ENCODE peak calls at places on chromosomes 3 and 15, in four cellular contexts. E is SK-N-SH, Z is HepG2, C is GM12878. U is an unnamed sample.

GRCh38 chr3:46146021-46146420 is 62.1 kb downstream of the CCR1 start:
- DNase-seq in C (no peak), Z (no peak), E (no peak), U (no peak)

GRCh38 chr3:25663324-25664065 is 1.2 kb downstream of the TOP2B start:
- DNase-seq in Z (peak), C (no peak), E (peak), U (peak)

GRCh38 chr15:20665653-20666052 is 124.1 kb upstream of the GOLGA6L6 start:
- DNase-seq in E (no peak), C (no peak), Z (no peak), U (no peak)

GRCh38 chr3:98657429-98657828 is 64.0 kb upstream of the CPOX start:
- DNase-seq in Z (no peak), C (no peak), E (peak), U (no peak)

GRCh38 chr15:83108266-83109219 is 1.1 kb downstream of the TM6SF1 start:
- DNase-seq in Z (no peak), E (peak), C (peak), U (no peak)

GRCh38 chr15:80384442-80384841 is 19.7 kb upstream of the ARNT2 start:
- DNase-seq in Z (no peak), C (no peak), E (peak), U (no peak)

GRCh38 chr3:127735767-127736693 is 63.3 kb downstream of the ABTB1 start:
- DNase-seq in C (peak), E (no peak), Z (no peak), U (peak)

GRCh38 chr15:32778391-32779176 is 60.8 kb downstream of the GREM1 start:
- DNase-seq in C (no peak), Z (no peak), E (no peak), U (no peak)

GRCh38 chr3:131072845-131073244 is 46.2 kb downstream of the NEK11 start:
- DNase-seq in E (no peak), Z (no peak), C (no peak), U (no peak)

GRCh38 chr3:31534036-31534435 is 1.3 kb downstream of the STT3B start:
- DNase-seq in C (peak), E (peak), Z (peak), U (peak)

GRCh38 chr15:70061086-70061370 is 36.7 kb downstream of the TLE3 start:
- DNase-seq in Z (no peak), E (no peak), C (no peak), U (no peak)

GRCh38 chr3:97804471-97804870 is 17.3 kb upstream of the CRYBG3 start:
- DNase-seq in C (no peak), Z (no peak), E (no peak), U (no peak)

GRCh38 chr3:98977520-98977919 is 76.0 kb upstream of the DCBLD2 start:
- DNase-seq in E (no peak), C (peak), Z (peak), U (no peak)

GRCh38 chr15:89556413-89557262 is 18.6 kb upstream of the TICRR start:
- DNase-seq in C (no peak), E (peak), Z (peak), U (peak)

GRCh38 chr15:70213779-70214178 is 116.1 kb upstream of the TLE3 start:
- DNase-seq in C (no peak), E (no peak), Z (no peak), U (no peak)

GRCh38 chr15:73955326-73955725 is 29.1 kb downstream of the LOXL1 start:
- DNase-seq in Z (no peak), C (no peak), E (no peak), U (no peak)

GRCh38 chr3:143255725-143256124 is 136.2 kb downstream of the CHST2 start:
- DNase-seq in E (no peak), Z (no peak), C (no peak), U (no peak)

GRCh38 chr3:169668081-169668956 is 4.8 kb upstream of the MECOM start:
- DNase-seq in C (no peak), Z (no peak), E (peak), U (peak)

DNA sequence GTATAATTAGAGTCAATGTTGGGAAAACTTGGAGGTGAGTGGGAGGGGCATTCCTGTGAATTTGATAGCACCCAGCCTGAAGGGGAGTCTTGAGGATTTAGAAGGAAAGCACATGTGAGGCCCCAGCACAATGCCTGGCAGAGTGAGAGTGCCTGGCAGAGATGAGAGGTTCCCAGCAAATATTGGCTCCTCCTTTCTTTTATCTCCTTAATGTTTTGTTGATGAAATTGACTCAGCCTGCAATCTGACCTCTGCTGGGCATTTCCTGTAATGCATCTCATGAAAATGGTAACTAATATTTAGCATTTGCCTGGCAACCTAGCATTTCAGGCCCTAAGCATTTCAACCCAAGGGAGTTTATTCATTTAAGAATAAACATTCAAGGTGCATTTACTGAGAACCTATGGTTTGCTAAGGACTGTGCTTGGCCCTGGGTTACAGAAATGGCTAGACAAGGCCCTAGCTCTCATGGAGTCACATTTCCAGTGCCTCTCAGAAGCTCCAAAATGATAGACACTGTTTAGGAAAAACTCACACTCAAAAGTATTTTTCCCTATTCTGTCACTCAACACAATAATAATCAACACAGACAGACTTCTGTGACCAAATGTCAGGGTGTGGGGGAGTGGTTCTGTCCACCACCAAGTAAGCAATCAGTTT is 19.0 kb downstream of the PDHB start:
- DNase-seq in E (peak), C (no peak), Z (peak), U (no peak)
- TF ChIP-seq JUND in E (no peak), C (no peak), Z (no peak), U (no peak)

GRCh38 chr15:41568350-41569017 is 9.5 kb downstream of the TYRO3 start:
- DNase-seq in E (no peak), Z (peak), C (no peak), U (no peak)
- TF ChIP-seq JUND in E (no peak), Z (peak), C (no peak), U (no peak)

GRCh38 chr15:27017168-27017809 is 46.3 kb downstream of the GABRG3 start:
- DNase-seq in Z (peak), C (peak), E (peak), U (peak)
- TF ChIP-seq JUND in Z (no peak), C (no peak), E (no peak), U (no peak)

GRCh38 chr3:196872316-196872715 is 4.6 kb downstream of the SENP5 start:
- DNase-seq in E (no peak), Z (no peak), C (no peak), U (no peak)
- TF ChIP-seq JUND in E (no peak), Z (no peak), C (no peak), U (no peak)

DNA sequence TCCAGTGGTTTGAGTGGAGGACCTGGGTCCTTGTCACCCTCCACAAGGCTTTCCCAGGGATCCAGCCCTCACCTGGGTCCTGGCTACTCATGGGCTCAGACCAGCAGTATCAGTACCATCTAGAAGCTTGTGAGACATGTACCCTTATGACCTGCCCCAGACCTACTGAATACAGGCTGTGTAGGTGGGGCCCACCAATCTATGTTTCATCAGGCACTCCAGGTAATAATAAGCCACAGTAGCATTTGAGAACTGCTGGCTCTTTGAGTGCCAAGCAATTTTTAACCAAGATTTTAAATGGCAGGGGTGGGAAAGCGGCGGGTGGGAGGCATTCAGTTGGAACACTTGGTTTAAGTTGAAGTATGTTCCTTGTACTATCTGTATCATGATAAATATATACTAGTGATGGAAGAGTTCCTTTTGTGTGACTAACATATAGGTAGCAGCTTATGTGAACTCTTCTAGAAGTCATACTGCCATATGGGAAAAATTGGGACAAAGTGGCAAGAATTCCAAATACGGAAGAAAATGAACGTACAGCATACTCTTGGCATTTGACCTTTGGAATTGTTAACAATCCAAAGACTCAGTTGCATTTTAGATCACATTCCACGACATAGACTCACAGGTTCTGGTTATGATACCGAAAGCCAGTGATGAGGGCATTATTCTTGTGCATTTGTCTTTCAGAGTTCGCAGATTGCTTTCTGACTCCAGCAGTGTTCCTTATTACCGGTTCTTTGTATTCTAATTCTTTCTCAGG is 190.4 kb downstream of the GHSR start:
- DNase-seq in C (no peak), Z (peak), E (no peak), U (no peak)
- TF ChIP-seq JUND in C (no peak), Z (no peak), E (no peak), U (no peak)

GRCh38 chr3:193240850-193241706 is at the start of gene PLAAT1:
- DNase-seq in C (no peak), Z (no peak), E (peak), U (peak)
- TF ChIP-seq JUND in C (no peak), Z (no peak), E (no peak), U (no peak)

DNA sequence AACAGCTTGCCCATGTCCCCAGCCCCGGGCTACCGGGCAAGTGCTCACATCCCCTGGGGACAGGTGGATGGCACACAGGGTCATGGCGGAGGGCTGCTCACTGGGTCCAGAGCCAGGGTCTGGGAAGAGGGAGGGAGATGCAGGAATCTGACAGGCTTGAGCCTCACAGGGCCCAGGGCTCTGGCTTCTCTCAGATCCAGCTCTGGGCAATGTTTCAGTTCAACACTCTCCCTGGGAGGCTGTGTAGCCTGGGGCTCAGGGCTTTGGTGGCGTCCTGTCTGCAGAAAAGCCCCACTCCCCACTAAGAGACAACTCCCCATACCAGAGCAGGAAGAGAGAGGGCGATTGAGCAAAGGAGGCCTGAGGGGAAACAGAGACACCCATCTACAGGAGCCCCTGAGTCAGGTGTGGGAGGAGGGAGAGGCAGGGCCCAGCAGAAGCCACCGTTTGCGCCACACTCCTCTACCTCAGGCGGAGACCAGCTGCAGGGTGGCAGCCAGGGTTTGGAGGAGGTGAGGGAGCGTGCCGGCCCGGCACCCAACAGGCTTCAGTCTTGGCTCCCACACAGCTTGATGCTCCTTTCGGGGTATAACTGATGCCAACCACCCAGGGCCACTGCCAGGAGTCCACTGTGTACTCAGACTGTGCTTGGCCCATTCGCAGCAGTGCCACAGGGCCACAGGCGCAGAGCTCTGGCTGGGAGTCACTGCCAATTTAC is 16.8 kb upstream of the SRP14 start:
- DNase-seq in Z (no peak), E (peak), C (no peak), U (peak)
- TF ChIP-seq JUND in Z (no peak), E (no peak), C (no peak), U (no peak)

U was measured in T47D.